ENCODE peak calls at places on chromosomes 7 and 10, in six cellular contexts. R, U, I, C, Y and O are unnamed samples.
A peak's percentile ranks its signal among the peaks of the same experiment; 100 is the strongest.

GRCh38 chr7:105448181-105448580 is 59.5 kb upstream of the SRPK2 start:
- DNase-seq in C (no peak), I (no peak), Y (no peak), R (no peak), U (no peak), O (no peak)

GRCh38 chr7:144391014-144391413 is 12.5 kb downstream of the NOBOX start:
- DNase-seq in Y (no peak), I (no peak), C (no peak), U (no peak), R (no peak), O (no peak)

GRCh38 chr7:133273221-133273620 is 20.3 kb downstream of the EXOC4 start:
- DNase-seq in R (no peak), C (no peak), U (no peak), I (no peak), Y (no peak), O (no peak)

GRCh38 chr7:155343150-155343549 is 45.5 kb downstream of the INSIG1 start:
- DNase-seq in R (no peak), C (no peak), I (no peak), U (no peak), Y (no peak), O (no peak)

GRCh38 chr7:24503511-24503910 is 69.7 kb upstream of the PALS2 start:
- DNase-seq in U (no peak), R (no peak), C (no peak), Y (no peak), I (no peak), O (no peak)

GRCh38 chr7:139698278-139698677 is 79.5 kb downstream of the HIPK2 start:
- DNase-seq in Y (no peak), R (no peak), U (no peak), C (no peak), I (no peak), O (no peak)

GRCh38 chr10:31152421-31153133 is 120.9 kb upstream of the ZNF438 start:
- DNase-seq in Y (no peak), I (no peak), U (no peak), R (no peak), C (no peak), O (no peak)

GRCh38 chr7:81574723-81575326 is 195.0 kb downstream of the HGF start:
- DNase-seq in Y (no peak), C (no peak), I (no peak), U (no peak), R (peak; percentile 43), O (no peak)

GRCh38 chr10:70602665-70603438 is at the start of gene PRF1:
- DNase-seq in C (no peak), I (peak; percentile 60), R (no peak), Y (no peak), U (no peak), O (no peak)

GRCh38 chr7:130009848-130010688 is 41.1 kb downstream of the ZC3HC1 start:
- DNase-seq in Y (no peak), I (no peak), C (peak; percentile 82), U (peak; percentile 41), R (peak; percentile 56), O (peak; percentile 88)

GRCh38 chr7:54354436-54354835 is 187.7 kb upstream of the VSTM2A start:
- DNase-seq in Y (no peak), C (no peak), U (no peak), R (no peak), I (no peak), O (no peak)

GRCh38 chr10:28177944-28178637 is 124.8 kb downstream of the MPP7 start:
- DNase-seq in C (peak; percentile 19), R (peak; percentile 39), Y (no peak), I (no peak), U (no peak), O (peak; percentile 6)

GRCh38 chr7:129569811-129570215 is 41.7 kb upstream of the NRF1 start:
- DNase-seq in U (no peak), I (no peak), R (peak; percentile 77), C (peak; percentile 83), Y (no peak), O (peak; percentile 84)

GRCh38 chr7:111357691-111358090 is 204.6 kb downstream of the IMMP2L start:
- DNase-seq in U (no peak), Y (no peak), I (no peak), C (peak; percentile 72), R (peak; percentile 64), O (peak; percentile 67)

GRCh38 chr10:100837300-100837699 is 75.5 kb upstream of the SLF2 start:
- DNase-seq in U (no peak), R (no peak), Y (no peak), C (no peak), I (no peak), O (no peak)

GRCh38 chr10:87842220-87842641 is 21.1 kb downstream of the KLLN start:
- DNase-seq in R (no peak), I (no peak), C (peak; percentile 84), U (no peak), Y (peak; percentile 31), O (peak; percentile 97)

GRCh38 chr10:119686465-119687191 is 35.4 kb downstream of the BAG3 start:
- DNase-seq in Y (peak; percentile 76), U (peak; percentile 74), C (peak; percentile 78), I (peak; percentile 72), R (peak; percentile 84), O (peak; percentile 97)

GRCh38 chr10:121990015-121990677 is 1.2 kb downstream of the TACC2 start:
- DNase-seq in Y (no peak), U (no peak), C (no peak), I (no peak), R (no peak), O (no peak)

GRCh38 chr7:47241112-47242065 is 340.5 kb downstream of the TNS3 start:
- DNase-seq in C (no peak), R (no peak), U (no peak), I (no peak), Y (no peak), O (no peak)

GRCh38 chr7:106693659-106694353 is 32.8 kb upstream of the CCDC71L start:
- DNase-seq in C (no peak), Y (no peak), R (no peak), I (no peak), U (no peak), O (peak; percentile 29)

GRCh38 chr7:117323877-117324699 is 1.2 kb upstream of the WNT2 start:
- DNase-seq in I (no peak), C (no peak), R (peak; percentile 40), Y (peak; percentile 59), U (no peak), O (peak; percentile 57)

GRCh38 chr7:4845740-4846142 is 16.1 kb downstream of the PAPOLB start:
- DNase-seq in C (no peak), I (no peak), U (no peak), Y (no peak), R (peak; percentile 14), O (no peak)

GRCh38 chr10:13299437-13300287 is at the start of gene PHYH:
- DNase-seq in Y (peak; percentile 89), U (peak; percentile 91), I (peak; percentile 80), R (peak; percentile 86), C (peak; percentile 85), O (peak; percentile 48)

GRCh38 chr10:17088118-17088806 is 41.3 kb downstream of the CUBN start:
- DNase-seq in Y (no peak), U (no peak), R (peak; percentile 75), I (no peak), C (peak; percentile 38), O (peak; percentile 61)

GRCh38 chr7:157412021-157412443 is 75.2 kb downstream of the DNAJB6 start:
- DNase-seq in C (peak; percentile 30), R (peak; percentile 69), I (peak; percentile 28), U (no peak), Y (no peak), O (peak; percentile 75)

GRCh38 chr7:7595451-7595850 is 28.8 kb downstream of the MIOS start:
- DNase-seq in I (no peak), C (peak; percentile 30), R (peak; percentile 60), U (no peak), Y (no peak), O (peak; percentile 12)

GRCh38 chr7:66643395-66643794 is 14.7 kb downstream of the KCTD7 start:
- DNase-seq in I (no peak), R (no peak), U (no peak), C (no peak), Y (no peak), O (no peak)

GRCh38 chr7:136998495-136998894 is 130.0 kb downstream of the CHRM2 start:
- DNase-seq in U (no peak), I (no peak), C (no peak), Y (no peak), R (peak; percentile 32), O (no peak)
- H3K27ac ChIP-seq in U (no peak overlapping the region), I (no peak overlapping the region), C (no peak overlapping the region), Y (no peak overlapping the region), R (no peak overlapping the region), O (no peak overlapping the region)

DNA sequence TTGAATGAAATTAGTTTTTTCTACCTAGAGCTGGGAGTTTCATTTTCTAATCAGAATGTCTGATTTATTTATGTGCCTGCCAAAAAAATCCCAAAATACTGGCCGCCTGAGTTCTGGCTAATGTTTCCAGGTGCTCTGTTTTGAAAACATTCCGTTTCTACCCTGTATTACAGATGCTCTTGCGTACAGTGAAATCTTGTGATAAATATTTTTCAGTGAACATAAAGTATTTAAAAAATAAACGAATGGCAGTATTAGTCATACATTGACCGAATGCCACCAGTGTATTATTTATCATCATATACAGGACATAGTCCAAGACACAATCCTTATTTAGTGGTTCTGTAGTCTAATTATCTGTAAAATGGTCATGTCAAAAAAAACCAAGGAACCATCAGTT is 102.8 kb downstream of the KAT6B start:
- DNase-seq in I (no peak), R (peak; percentile 78), C (no peak), U (no peak), Y (no peak), O (no peak)
- H3K27ac ChIP-seq in I (no peak overlapping the region), R (peak overlapping the region; percentile 83), C (no peak overlapping the region), U (peak overlapping the region; percentile 7), Y (no peak overlapping the region), O (no peak overlapping the region)

GRCh38 chr7:104209063-104209462 is 1.2 kb upstream of the ORC5 start:
- DNase-seq in Y (no peak), R (no peak), U (no peak), I (no peak), C (no peak), O (no peak)

GRCh38 chr7:104206841-104207240 is 972 bp downstream of the ORC5 start:
- DNase-seq in R (no peak), I (no peak), U (no peak), Y (no peak), C (peak; percentile 2), O (no peak)

GRCh38 chr7:104208421-104208780 is 588 bp upstream of the ORC5 start:
- DNase-seq in I (no peak), Y (no peak), U (no peak), C (no peak), R (no peak), O (no peak)

GRCh38 chr7:104207731-104208420 is at the start of gene ORC5:
- DNase-seq in Y (peak; percentile 78), C (peak; percentile 88), R (peak; percentile 76), U (peak; percentile 68), I (peak; percentile 55), O (peak; percentile 32)

DNA sequence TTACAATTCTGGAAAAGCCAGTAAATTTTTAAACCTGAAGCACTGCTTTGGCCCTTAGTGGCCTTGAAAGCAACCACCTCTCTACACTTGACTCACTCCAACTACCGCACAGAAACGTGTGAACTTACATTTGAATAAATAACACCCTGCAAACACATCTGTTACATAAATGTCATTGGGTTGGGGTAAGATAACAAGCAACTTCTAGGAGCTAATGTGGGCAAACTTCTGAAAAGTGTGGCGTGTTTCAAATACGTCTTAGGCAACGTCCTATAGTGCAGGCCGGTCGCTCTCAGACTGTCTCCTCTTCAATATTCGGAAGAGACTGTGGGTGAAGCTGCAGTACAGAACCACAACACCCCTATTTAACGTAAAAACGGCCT is 474 bp downstream of the ORC5 start:
- DNase-seq in R (peak; percentile 33), C (peak; percentile 5), I (no peak), Y (no peak), U (no peak), O (no peak)
- H3K27ac ChIP-seq in R (peak overlapping the region; percentile 84), C (peak overlapping the region; percentile 63), I (peak overlapping the region; percentile 76), Y (peak overlapping the region; percentile 81), U (peak overlapping the region; percentile 6), O (peak overlapping the region; percentile 86)

GRCh38 chr10:75021851-75022250 is 89.6 kb upstream of the SAMD8 start:
- DNase-seq in R (no peak), C (no peak), U (peak; percentile 76), I (no peak), Y (no peak), O (no peak)
- H3K27ac ChIP-seq in R (no peak overlapping the region), C (no peak overlapping the region), U (no peak overlapping the region), I (no peak overlapping the region), Y (peak overlapping the region; percentile 52), O (no peak overlapping the region)